ENCODE peak calls at places on chromosomes 7 and 10, in four cellular contexts. One of them, this sample, is unnamed.

GRCh38 chr10:33056828-33057227 is 98.8 kb upstream of the ITGB1 start:
- DNase-seq in GM13977: no peak
- DNase-seq in adrenal gland: no peak
- DNase-seq in psoas muscle: no peak
- DNase-seq in this sample: no peak

GRCh38 chr7:100545636-100546128 is 6.7 kb downstream of the AGFG2 start:
- DNase-seq in psoas muscle: no peak
- DNase-seq in GM13977: peak; percentile 70
- DNase-seq in adrenal gland: peak; percentile 91
- DNase-seq in this sample: peak; percentile 57

GRCh38 chr10:78336402-78336791 is 302.7 kb downstream of the RPS24 start:
- DNase-seq in adrenal gland: no peak
- DNase-seq in psoas muscle: no peak
- DNase-seq in GM13977: no peak
- DNase-seq in this sample: no peak

GRCh38 chr10:112844681-112845080 is 105.4 kb upstream of the TCF7L2 start:
- DNase-seq in GM13977: no peak
- DNase-seq in psoas muscle: no peak
- DNase-seq in adrenal gland: no peak
- DNase-seq in this sample: no peak

GRCh38 chr10:132455441-132455971 is 58.5 kb downstream of the PWWP2B start:
- DNase-seq in psoas muscle: no peak
- DNase-seq in adrenal gland: no peak
- DNase-seq in GM13977: no peak
- DNase-seq in this sample: no peak

GRCh38 chr10:71801357-71801756 is 28.0 kb upstream of the VSIR start:
- DNase-seq in adrenal gland: no peak
- DNase-seq in GM13977: peak; percentile 78
- DNase-seq in psoas muscle: no peak
- DNase-seq in this sample: peak; percentile 81

GRCh38 chr7:82677064-82677463 is 233.5 kb upstream of the CACNA2D1 start:
- DNase-seq in GM13977: no peak
- DNase-seq in adrenal gland: no peak
- DNase-seq in psoas muscle: no peak
- DNase-seq in this sample: no peak

GRCh38 chr10:116324951-116325635 is 845 bp downstream of the CCDC172 start:
- DNase-seq in adrenal gland: no peak
- DNase-seq in GM13977: no peak
- DNase-seq in psoas muscle: no peak
- DNase-seq in this sample: no peak

GRCh38 chr7:113179313-113179712 is 61.0 kb upstream of the SMIM30 start:
- DNase-seq in adrenal gland: no peak
- DNase-seq in psoas muscle: no peak
- DNase-seq in GM13977: no peak
- DNase-seq in this sample: no peak

GRCh38 chr10:86755454-86755739 is 1.0 kb upstream of the BMPR1A start:
- DNase-seq in adrenal gland: no peak
- DNase-seq in GM13977: no peak
- DNase-seq in psoas muscle: no peak
- DNase-seq in this sample: no peak

GRCh38 chr7:46244752-46245151 is 323.7 kb upstream of the IGFBP3 start:
- DNase-seq in adrenal gland: no peak
- DNase-seq in psoas muscle: no peak
- DNase-seq in GM13977: no peak
- DNase-seq in this sample: no peak

GRCh38 chr7:38775503-38775902 is 133.5 kb downstream of the VPS41 start:
- DNase-seq in adrenal gland: no peak
- DNase-seq in GM13977: no peak
- DNase-seq in psoas muscle: no peak
- DNase-seq in this sample: no peak

GRCh38 chr7:30226593-30227268 is 57.7 kb upstream of the ZNRF2 start:
- DNase-seq in psoas muscle: no peak
- DNase-seq in adrenal gland: no peak
- DNase-seq in GM13977: no peak
- DNase-seq in this sample: no peak

GRCh38 chr7:75017832-75018231 is 53.3 kb downstream of the CASTOR2 start:
- DNase-seq in adrenal gland: no peak
- DNase-seq in GM13977: no peak
- DNase-seq in psoas muscle: no peak
- DNase-seq in this sample: no peak

GRCh38 chr10:13834581-13835286 is 248.0 kb downstream of the PRPF18 start:
- DNase-seq in psoas muscle: no peak
- DNase-seq in GM13977: no peak
- DNase-seq in adrenal gland: peak; percentile 43
- DNase-seq in this sample: no peak

GRCh38 chr7:26307226-26307625 is 15.6 kb downstream of the SNX10 start:
- DNase-seq in psoas muscle: no peak
- DNase-seq in adrenal gland: peak; percentile 84
- DNase-seq in GM13977: no peak
- DNase-seq in this sample: no peak

GRCh38 chr7:24337180-24337579 is 53.2 kb downstream of the NPY start:
- DNase-seq in GM13977: no peak
- DNase-seq in psoas muscle: no peak
- DNase-seq in adrenal gland: no peak
- DNase-seq in this sample: no peak

GRCh38 chr10:4370376-4370775 is 455.6 kb upstream of the AKR1E2 start:
- DNase-seq in GM13977: no peak
- DNase-seq in psoas muscle: no peak
- DNase-seq in adrenal gland: no peak
- DNase-seq in this sample: no peak

GRCh38 chr7:96720843-96721242 is 11.2 kb upstream of the SEM1 start:
- DNase-seq in GM13977: no peak
- DNase-seq in adrenal gland: no peak
- DNase-seq in psoas muscle: no peak
- DNase-seq in this sample: no peak

GRCh38 chr10:116848032-116848911 is 1.0 kb upstream of the ENO4 start:
- DNase-seq in psoas muscle: no peak
- DNase-seq in GM13977: peak; percentile 77
- DNase-seq in adrenal gland: peak; percentile 9
- DNase-seq in this sample: peak; percentile 66

GRCh38 chr10:88899886-88900285 is 19.8 kb downstream of the STAMBPL1 start:
- DNase-seq in psoas muscle: no peak
- DNase-seq in adrenal gland: no peak
- DNase-seq in GM13977: no peak
- DNase-seq in this sample: no peak

GRCh38 chr10:67602268-67602950 is 93.6 kb downstream of the CTNNA3 start:
- DNase-seq in GM13977: no peak
- DNase-seq in psoas muscle: no peak
- DNase-seq in adrenal gland: no peak
- DNase-seq in this sample: no peak

GRCh38 chr10:46556515-46557318 is at the start of gene GPRIN2:
- DNase-seq in psoas muscle: peak; percentile 53
- DNase-seq in adrenal gland: peak; percentile 32
- DNase-seq in GM13977: no peak
- DNase-seq in this sample: no peak

GRCh38 chr10:94496010-94496409 is 49.6 kb upstream of the HELLS start:
- DNase-seq in psoas muscle: no peak
- DNase-seq in adrenal gland: no peak
- DNase-seq in GM13977: peak; percentile 40
- DNase-seq in this sample: peak; percentile 41

GRCh38 chr10:21961847-21962246 is 41.7 kb downstream of the DNAJC1 start:
- DNase-seq in GM13977: no peak
- DNase-seq in psoas muscle: no peak
- DNase-seq in adrenal gland: no peak
- DNase-seq in this sample: no peak

GRCh38 chr7:138616085-138616484 is 85.1 kb downstream of the SVOPL start:
- DNase-seq in psoas muscle: no peak
- DNase-seq in adrenal gland: peak; percentile 11
- DNase-seq in GM13977: no peak
- DNase-seq in this sample: no peak

GRCh38 chr7:70098905-70099672 is 500.8 kb downstream of the AUTS2 start:
- DNase-seq in GM13977: no peak
- DNase-seq in psoas muscle: no peak
- DNase-seq in adrenal gland: peak; percentile 13
- DNase-seq in this sample: no peak

GRCh38 chr7:20777377-20778062 is 9.2 kb downstream of the SP8 start:
- DNase-seq in GM13977: no peak
- DNase-seq in psoas muscle: no peak
- DNase-seq in adrenal gland: no peak
- DNase-seq in this sample: no peak

GRCh38 chr7:156156734-156157408 is 344.6 kb upstream of the SHH start:
- DNase-seq in adrenal gland: peak; percentile 86
- DNase-seq in psoas muscle: no peak
- DNase-seq in GM13977: no peak
- DNase-seq in this sample: no peak

GRCh38 chr10:71565284-71566000 is 154.1 kb downstream of the C10orf105 start:
- DNase-seq in psoas muscle: no peak
- DNase-seq in adrenal gland: no peak
- DNase-seq in GM13977: no peak
- DNase-seq in this sample: no peak

GRCh38 chr7:519429-519973 is at the start of gene PDGFA:
- DNase-seq in psoas muscle: peak; percentile 77
- DNase-seq in GM13977: peak; percentile 72
- DNase-seq in adrenal gland: peak; percentile 45
- DNase-seq in this sample: no peak

GRCh38 chr10:17375936-17376584 is 78.3 kb downstream of the ST8SIA6 start:
- DNase-seq in psoas muscle: no peak
- DNase-seq in adrenal gland: no peak
- DNase-seq in GM13977: peak; percentile 13
- DNase-seq in this sample: no peak

GRCh38 chr7:22860784-22861482 is 38.3 kb upstream of the TOMM7 start:
- DNase-seq in psoas muscle: no peak
- DNase-seq in adrenal gland: no peak
- DNase-seq in GM13977: no peak
- DNase-seq in this sample: no peak
- TF ChIP-seq CTCF in psoas muscle: peak; percentile 68
- TF ChIP-seq CTCF in adrenal gland: peak; percentile 31
- TF ChIP-seq CTCF in GM13977: peak; percentile 20
- TF ChIP-seq CTCF in this sample: peak; percentile 21

GRCh38 chr10:62071846-62072281 is 170.4 kb downstream of the ARID5B start:
- DNase-seq in adrenal gland: no peak
- DNase-seq in GM13977: no peak
- DNase-seq in psoas muscle: peak; percentile 69
- DNase-seq in this sample: no peak
- TF ChIP-seq CTCF in adrenal gland: no peak
- TF ChIP-seq CTCF in GM13977: no peak
- TF ChIP-seq CTCF in psoas muscle: no peak
- TF ChIP-seq CTCF in this sample: no peak

GRCh38 chr10:102420810-102421644 is at the start of gene FBXL15:
- DNase-seq in GM13977: peak; percentile 99
- DNase-seq in psoas muscle: peak; percentile 98
- DNase-seq in adrenal gland: peak; percentile 98
- DNase-seq in this sample: peak; percentile 97
- TF ChIP-seq CTCF in GM13977: peak; percentile 18
- TF ChIP-seq CTCF in psoas muscle: no peak
- TF ChIP-seq CTCF in adrenal gland: no peak
- TF ChIP-seq CTCF in this sample: no peak

GRCh38 chr7:151012921-151013347 is 11.4 kb downstream of the ATG9B start:
- DNase-seq in adrenal gland: no peak
- DNase-seq in GM13977: no peak
- DNase-seq in psoas muscle: no peak
- DNase-seq in this sample: no peak
- TF ChIP-seq CTCF in adrenal gland: peak; percentile 36
- TF ChIP-seq CTCF in GM13977: peak; percentile 30
- TF ChIP-seq CTCF in psoas muscle: peak; percentile 30
- TF ChIP-seq CTCF in this sample: peak; percentile 50

GRCh38 chr10:124827474-124827873 is 25.9 kb downstream of the ABRAXAS2 start:
- DNase-seq in adrenal gland: no peak
- DNase-seq in GM13977: peak; percentile 28
- DNase-seq in psoas muscle: no peak
- DNase-seq in this sample: no peak
- TF ChIP-seq CTCF in adrenal gland: peak; percentile 60
- TF ChIP-seq CTCF in GM13977: peak; percentile 37
- TF ChIP-seq CTCF in psoas muscle: peak; percentile 62
- TF ChIP-seq CTCF in this sample: no peak

GRCh38 chr7:124263232-124263827 is 230.5 kb upstream of the TMEM229A start:
- DNase-seq in adrenal gland: no peak
- DNase-seq in psoas muscle: no peak
- DNase-seq in GM13977: peak; percentile 21
- DNase-seq in this sample: peak; percentile 11
- TF ChIP-seq CTCF in adrenal gland: no peak
- TF ChIP-seq CTCF in psoas muscle: no peak
- TF ChIP-seq CTCF in GM13977: no peak
- TF ChIP-seq CTCF in this sample: no peak

DNA sequence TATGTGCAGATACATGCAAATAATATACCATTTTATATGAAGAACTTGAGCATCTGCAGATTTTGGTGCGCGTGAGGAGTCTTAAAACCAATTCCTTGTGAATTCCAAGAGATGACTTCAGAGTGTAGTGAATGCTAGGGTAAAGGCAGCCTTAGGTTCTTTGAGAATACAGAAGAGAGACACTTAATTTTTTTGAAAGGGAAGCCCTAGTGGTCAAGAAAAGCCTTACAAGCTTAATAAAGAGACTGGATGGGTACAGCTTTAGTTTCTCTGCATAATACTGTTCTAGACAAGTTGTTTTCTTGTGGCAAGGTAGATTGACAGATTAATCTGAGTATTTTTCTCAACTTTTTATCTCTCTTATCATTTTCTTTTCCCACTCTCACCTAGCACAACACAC is 636.5 kb downstream of the DNAJB9 start:
- DNase-seq in GM13977: no peak
- DNase-seq in psoas muscle: no peak
- DNase-seq in adrenal gland: no peak
- DNase-seq in this sample: no peak
- TF ChIP-seq CTCF in GM13977: no peak
- TF ChIP-seq CTCF in psoas muscle: no peak
- TF ChIP-seq CTCF in adrenal gland: no peak
- TF ChIP-seq CTCF in this sample: no peak